ENCODE peak calls at places on chromosomes 16 and 17, in ten cellular contexts. A is Panc1, D is heart left ventricle, F is HFF-Myc, T is A549, W is endothelial cell, R is vagina, Q is tibial nerve, N is omental fat pad, Z is OCI-LY7. I is an unnamed sample.

GRCh38 chr16:56932588-56933265 is 785 bp downstream of the HERPUD1 start:
- DNase-seq in A (peak; percentile 38), D (peak; percentile 83), F (no peak), T (peak; percentile 81), W (peak; percentile 66), R (no peak), Q (peak; percentile 84), N (peak; percentile 58), Z (peak; percentile 66), I (peak; percentile 45)

GRCh38 chr16:50449800-50450199 is 81.0 kb upstream of the BRD7 start:
- DNase-seq in A (no peak), D (no peak), F (no peak), T (no peak), W (no peak), R (no peak), Q (no peak), N (no peak), Z (no peak), I (no peak)

GRCh38 chr17:47199627-47200324 is 9.4 kb upstream of the MYL4 start:
- DNase-seq in A (no peak), D (no peak), F (no peak), T (no peak), W (no peak), R (no peak), Q (no peak), N (no peak), Z (peak; percentile 83), I (no peak)

GRCh38 chr16:10410469-10410868 is 24.6 kb downstream of the ATF7IP2 start:
- DNase-seq in A (no peak), D (no peak), F (no peak), T (no peak), W (no peak), R (no peak), Q (no peak), N (no peak), Z (no peak), I (no peak)

GRCh38 chr17:1830288-1830687 is 483 bp downstream of the RPA1 start:
- DNase-seq in A (no peak), D (no peak), F (no peak), T (peak; percentile 39), W (no peak), R (no peak), Q (no peak), N (no peak), Z (peak; percentile 54), I (no peak)

GRCh38 chr16:62642677-62643076 is 606.4 kb upstream of the CDH8 start:
- DNase-seq in A (no peak), D (no peak), F (no peak), T (no peak), W (no peak), R (no peak), Q (no peak), N (no peak), Z (no peak), I (no peak)

GRCh38 chr16:67719048-67719777 is at the start of gene GFOD2:
- DNase-seq in A (peak; percentile 75), D (peak; percentile 98), F (peak; percentile 77), T (peak; percentile 94), W (peak; percentile 98), R (no peak), Q (peak; percentile 93), N (peak; percentile 95), Z (peak; percentile 95), I (peak; percentile 100)

GRCh38 chr16:56851671-56852400 is 13.2 kb upstream of the SLC12A3 start:
- DNase-seq in A (no peak), D (no peak), F (no peak), T (peak; percentile 44), W (no peak), R (no peak), Q (no peak), N (no peak), Z (peak; percentile 65), I (no peak)

GRCh38 chr16:57263585-57264351 is 18.7 kb downstream of the ARL2BP start:
- DNase-seq in A (no peak), D (no peak), F (no peak), T (no peak), W (no peak), R (no peak), Q (no peak), N (no peak), Z (no peak), I (no peak)

GRCh38 chr17:65518256-65518655 is 43.2 kb downstream of the AXIN2 start:
- DNase-seq in A (no peak), D (no peak), F (no peak), T (no peak), W (no peak), R (no peak), Q (no peak), N (no peak), Z (no peak), I (no peak)

GRCh38 chr17:38428643-38429371 is 543 bp downstream of the ARHGAP23 start:
- DNase-seq in A (no peak), D (peak; percentile 77), F (no peak), T (no peak), W (peak; percentile 66), R (no peak), Q (no peak), N (peak; percentile 47), Z (peak; percentile 39), I (no peak)

GRCh38 chr16:1823821-1824220 is 2.8 kb downstream of the HAGH start:
- DNase-seq in A (no peak), D (no peak), F (no peak), T (peak; percentile 70), W (peak; percentile 34), R (no peak), Q (no peak), N (no peak), Z (peak; percentile 66), I (no peak)

DNA sequence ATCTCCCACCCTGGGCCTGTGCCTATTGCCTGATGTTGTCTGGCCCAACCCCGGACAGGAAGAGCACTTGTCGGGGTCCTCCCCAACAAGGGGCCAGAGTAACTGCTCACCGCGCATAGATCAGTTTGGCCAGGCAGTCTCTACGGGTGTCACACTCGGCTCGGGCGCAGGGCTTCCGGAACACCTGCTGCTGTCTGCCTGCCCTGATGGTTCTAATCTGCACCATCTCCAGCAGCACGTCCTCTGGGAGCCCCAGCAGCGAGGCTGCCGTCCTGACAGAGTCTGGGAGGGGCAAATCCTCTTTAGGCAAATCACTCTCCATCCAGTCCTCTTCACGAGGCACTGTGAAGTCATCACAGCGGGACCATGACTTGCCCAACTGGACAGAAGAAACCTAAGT is 24.0 kb downstream of the MYO19 start:
- DNase-seq in A (no peak), D (no peak), F (no peak), T (no peak), W (no peak), R (no peak), Q (no peak), N (no peak), Z (no peak), I (no peak)
- TF ChIP-seq CTCF in A (no peak), D (no peak), F (no peak), T (no peak), W (no peak), R (no peak), Q (no peak), N (no peak), Z (no peak), I (no peak)

GRCh38 chr17:8220783-8221662 is 10.6 kb upstream of the AURKB start:
- DNase-seq in A (peak; percentile 98), D (peak; percentile 89), F (peak; percentile 83), T (peak; percentile 97), W (peak; percentile 92), R (no peak), Q (peak; percentile 99), N (peak; percentile 95), Z (peak; percentile 84), I (peak; percentile 66)
- TF ChIP-seq CTCF in A (no peak), D (no peak), F (no peak), T (peak; percentile 20), W (no peak), R (no peak), Q (no peak), N (no peak), Z (peak; percentile 26), I (no peak)

GRCh38 chr16:69563605-69564580 is 1.9 kb upstream of the NFAT5 start:
- DNase-seq in A (no peak), D (no peak), F (no peak), T (peak; percentile 46), W (no peak), R (no peak), Q (no peak), N (no peak), Z (peak; percentile 71), I (peak; percentile 75)

GRCh38 chr16:69564845-69565610 is 738 bp upstream of the NFAT5 start:
- DNase-seq in A (no peak), D (no peak), F (no peak), T (no peak), W (no peak), R (no peak), Q (no peak), N (no peak), Z (peak; percentile 18), I (no peak)

GRCh38 chr16:69565611-69566436 is at the start of gene NFAT5:
- DNase-seq in A (no peak), D (peak; percentile 90), F (no peak), T (peak; percentile 87), W (peak; percentile 97), R (no peak), Q (peak; percentile 91), N (peak; percentile 69), Z (peak; percentile 88), I (peak; percentile 87)

GRCh38 chr16:69566437-69567030 is 768 bp downstream of the NFAT5 start:
- DNase-seq in A (no peak), D (peak; percentile 71), F (no peak), T (peak; percentile 79), W (peak; percentile 47), R (no peak), Q (peak; percentile 50), N (no peak), Z (peak; percentile 64), I (peak; percentile 78)

DNA sequence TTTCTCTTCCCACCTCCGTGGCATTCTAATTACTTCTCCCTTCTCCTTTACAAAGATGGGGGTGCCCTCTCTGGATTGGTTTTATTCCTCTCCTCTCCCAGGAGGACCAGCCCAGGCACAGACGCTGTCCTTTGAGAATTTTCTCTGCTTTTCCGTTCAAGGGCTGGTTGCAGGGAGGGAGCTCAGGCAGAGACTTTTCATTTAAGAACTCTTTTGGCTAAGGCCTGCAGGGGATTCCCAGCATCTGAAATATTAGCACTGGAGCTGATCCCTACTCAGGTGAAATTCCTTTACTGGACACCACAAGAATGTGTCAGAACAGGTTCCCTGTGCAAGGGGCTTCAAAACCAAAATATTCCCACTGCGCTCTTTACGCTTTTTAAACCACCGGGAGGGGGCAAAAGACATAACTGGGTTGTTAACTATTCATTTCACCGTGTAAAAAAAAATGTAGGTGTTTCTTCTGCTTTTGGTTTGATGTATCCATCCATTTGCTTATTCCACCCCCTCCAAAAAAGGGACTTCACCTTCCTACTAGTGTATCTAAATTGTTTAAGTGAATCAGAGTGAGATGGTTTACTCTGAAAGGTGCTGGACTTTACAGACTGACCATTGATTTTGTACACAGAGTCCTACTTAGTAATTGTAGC is 1.4 kb downstream of the NFAT5 start:
- DNase-seq in A (no peak), D (no peak), F (no peak), T (no peak), W (peak; percentile 21), R (no peak), Q (no peak), N (no peak), Z (peak; percentile 54), I (peak; percentile 45)
- TF ChIP-seq CTCF in A (no peak), D (no peak), F (peak; percentile 3), T (no peak), W (no peak), R (no peak), Q (peak; percentile 16), N (no peak), Z (peak; percentile 68), I (peak; percentile 16)

DNA sequence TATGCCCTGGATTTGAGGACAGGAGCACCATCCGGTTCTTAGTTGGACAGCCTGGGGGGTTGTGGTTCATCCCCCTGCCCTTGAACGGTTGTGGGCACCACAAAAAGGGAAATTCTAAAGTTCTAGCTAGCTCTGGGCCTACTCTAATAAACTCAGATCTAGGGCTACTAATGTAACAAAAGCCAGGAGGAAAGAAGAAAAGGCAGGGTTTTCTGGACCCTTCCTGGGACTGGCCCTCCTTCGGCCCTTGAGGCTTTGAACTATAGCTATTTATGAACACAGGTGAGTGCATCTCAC is 15.1 kb downstream of the ETV4 start:
- DNase-seq in A (no peak), D (no peak), F (no peak), T (no peak), W (no peak), R (no peak), Q (no peak), N (no peak), Z (no peak), I (no peak)
- TF ChIP-seq CTCF in A (no peak), D (no peak), F (no peak), T (no peak), W (no peak), R (no peak), Q (no peak), N (no peak), Z (no peak), I (no peak)

I was measured in GM13977.